ENCODE peak calls at places on chromosomes 11 and 22, in five cellular contexts. C is fibroblast of lung, N is retinal pigment epithelial cell, K is WTC11, V is lower leg skin. A is an unnamed sample.

GRCh38 chr11:67120881-67121710 is 2.0 kb downstream of the KDM2A start:
- DNase-seq in C (peak; percentile 36), N (no peak), K (no peak), V (peak; percentile 38), A (no peak)

GRCh38 chr22:33493476-33494205 is 426.6 kb downstream of the LARGE1 start:
- DNase-seq in C (no peak), N (no peak), K (no peak), V (no peak), A (no peak)

GRCh38 chr22:44224166-44224565 is 43.4 kb downstream of the PARVG start:
- DNase-seq in C (peak; percentile 22), N (no peak), K (no peak), V (peak; percentile 13), A (no peak)

GRCh38 chr11:105298174-105298573 is 158.6 kb upstream of the CARD18 start:
- DNase-seq in C (no peak), N (no peak), K (no peak), V (no peak), A (peak; percentile 11)

GRCh38 chr11:15128621-15129020 is 13.9 kb downstream of the INSC start:
- DNase-seq in C (no peak), N (no peak), K (no peak), V (no peak), A (no peak)

GRCh38 chr22:35380013-35380412 is 883 bp upstream of the HMOX1 start:
- DNase-seq in C (no peak), N (no peak), K (no peak), V (no peak), A (no peak)

GRCh38 chr11:36002196-36002595 is 58.3 kb downstream of the LDLRAD3 start:
- DNase-seq in C (no peak), N (no peak), K (no peak), V (no peak), A (no peak)

GRCh38 chr22:20141186-20142077 is 9.4 kb downstream of the CCDC188 start:
- DNase-seq in C (peak; percentile 88), N (peak; percentile 43), K (no peak), V (no peak), A (no peak)

GRCh38 chr11:60515144-60515855 is at the start of gene MS4A13:
- DNase-seq in C (no peak), N (no peak), K (no peak), V (no peak), A (no peak)

GRCh38 chr11:128375941-128376340 is 211.4 kb downstream of the ETS1 start:
- DNase-seq in C (no peak), N (no peak), K (no peak), V (no peak), A (no peak)

GRCh38 chr11:117818036-117818858 is 6.3 kb downstream of the FXYD2 start:
- DNase-seq in C (peak; percentile 43), N (no peak), K (no peak), V (no peak), A (no peak)
- TF ChIP-seq CTCF in C (no peak), N (no peak), K (peak; percentile 14), V (no peak), A (no peak)

DNA sequence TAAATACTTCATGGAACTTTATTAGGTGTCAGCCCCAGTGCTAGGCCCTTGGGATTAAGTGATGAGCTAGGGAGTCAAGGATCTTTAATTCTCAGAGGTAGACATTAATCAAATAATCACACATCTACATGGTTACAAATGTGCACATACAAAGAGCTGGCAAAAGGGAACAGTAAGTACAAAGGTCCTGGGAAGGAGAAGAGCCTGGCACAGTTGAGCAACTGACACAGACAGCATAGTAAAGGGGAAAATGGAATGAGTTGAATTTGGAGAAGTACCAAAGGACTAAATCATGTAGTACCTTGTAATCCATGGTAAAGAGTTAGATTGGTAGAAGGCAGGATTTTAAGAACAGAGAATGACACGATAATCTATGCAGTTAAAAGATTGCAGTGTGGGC is 116.3 kb downstream of the APIP start:
- DNase-seq in C (no peak), N (no peak), K (no peak), V (no peak), A (no peak)
- TF ChIP-seq CTCF in C (no peak), N (no peak), K (no peak), V (no peak), A (no peak)

GRCh38 chr11:62169448-62169847 is 20.6 kb upstream of the SCGB1D1 start:
- DNase-seq in C (no peak), N (no peak), K (no peak), V (no peak), A (no peak)

GRCh38 chr11:62176766-62177165 is 13.2 kb upstream of the SCGB1D1 start:
- DNase-seq in C (no peak), N (no peak), K (no peak), V (no peak), A (no peak)

GRCh38 chr11:62169935-62170334 is 20.1 kb upstream of the SCGB1D1 start:
- DNase-seq in C (no peak), N (no peak), K (no peak), V (no peak), A (no peak)

GRCh38 chr11:62166371-62166770 is 23.6 kb upstream of the SCGB1D1 start:
- DNase-seq in C (no peak), N (no peak), K (no peak), V (no peak), A (no peak)

DNA sequence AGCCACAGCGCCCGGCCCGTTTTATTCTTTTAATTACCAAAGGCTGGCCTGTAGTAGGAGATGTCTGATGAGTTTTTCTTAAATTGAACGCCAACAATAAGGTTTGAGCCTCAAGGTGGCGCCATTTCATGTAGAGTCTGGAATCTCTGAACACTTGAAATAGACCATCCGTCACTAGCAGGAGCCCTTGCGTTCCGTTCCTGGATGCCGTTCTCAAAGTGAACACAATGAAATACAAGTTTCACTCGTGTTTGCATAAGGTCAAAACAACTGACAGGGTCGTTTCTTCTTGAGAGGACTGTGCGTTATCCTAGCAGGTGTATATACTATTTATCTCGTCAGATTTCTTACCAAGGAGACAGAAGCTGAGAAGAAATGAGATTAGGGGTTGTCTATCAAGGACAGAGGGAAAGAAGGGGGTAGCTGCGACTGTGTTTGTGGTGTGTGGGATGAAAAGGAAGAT is 18.7 kb upstream of the SCGB1D1 start:
- DNase-seq in C (peak; percentile 56), N (peak; percentile 45), K (peak; percentile 86), V (peak; percentile 89), A (peak; percentile 90)
- TF ChIP-seq CTCF in C (peak; percentile 72), N (peak; percentile 73), K (peak; percentile 57), V (no peak), A (peak; percentile 76)

GRCh38 chr11:108002476-108002875 is 6.2 kb upstream of the CUL5 start:
- DNase-seq in C (no peak), N (no peak), K (no peak), V (no peak), A (no peak)
- TF ChIP-seq CTCF in C (no peak), N (no peak), K (no peak), V (no peak), A (no peak)

GRCh38 chr22:42992886-42993479 is 22.0 kb downstream of the PACSIN2 start:
- DNase-seq in C (no peak), N (no peak), K (no peak), V (no peak), A (no peak)

GRCh38 chr22:42991010-42991651 is 23.8 kb downstream of the PACSIN2 start:
- DNase-seq in C (peak; percentile 93), N (peak; percentile 65), K (no peak), V (no peak), A (no peak)

GRCh38 chr22:42993651-42994275 is 21.2 kb downstream of the PACSIN2 start:
- DNase-seq in C (peak; percentile 72), N (no peak), K (no peak), V (no peak), A (no peak)

GRCh38 chr22:42992092-42992491 is 22.9 kb downstream of the PACSIN2 start:
- DNase-seq in C (no peak), N (no peak), K (no peak), V (no peak), A (no peak)

GRCh38 chr22:42990131-42990838 is 24.7 kb downstream of the PACSIN2 start:
- DNase-seq in C (peak; percentile 91), N (peak; percentile 54), K (no peak), V (peak; percentile 56), A (peak; percentile 24)
- TF ChIP-seq CTCF in C (peak; percentile 57), N (peak; percentile 57), K (no peak), V (no peak), A (peak; percentile 28)

DNA sequence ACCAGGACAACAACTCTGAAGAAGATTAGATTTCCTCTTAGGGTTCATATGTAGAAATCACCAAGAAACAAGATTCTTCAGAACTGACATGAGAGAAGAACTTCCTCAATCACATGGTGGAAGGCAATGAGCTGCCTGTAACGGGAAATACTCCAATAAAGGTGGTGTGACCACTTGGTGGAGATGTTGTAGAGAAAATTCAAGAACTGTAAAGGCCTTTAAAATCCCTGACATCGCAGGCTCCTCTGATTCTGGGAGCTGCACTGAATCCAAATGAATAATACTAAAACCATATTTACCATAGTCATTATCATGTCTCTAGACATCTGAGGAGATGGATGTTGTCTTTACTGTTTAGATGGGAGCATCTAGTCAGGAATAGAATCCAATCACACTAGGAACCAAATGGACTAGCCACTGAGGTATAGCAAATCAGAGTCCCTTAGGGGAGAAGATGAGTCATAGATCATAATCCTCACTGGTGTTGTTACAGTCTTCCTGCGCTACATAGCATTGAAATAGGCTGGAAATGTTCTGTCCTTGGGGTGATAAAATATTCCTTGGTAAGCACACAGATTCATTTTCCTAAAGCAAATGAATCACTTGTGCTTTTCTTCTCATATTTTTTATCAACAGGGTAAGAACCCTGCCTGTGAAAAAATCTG is 321.6 kb upstream of the TENM4 start:
- DNase-seq in C (no peak), N (peak; percentile 25), K (no peak), V (no peak), A (no peak)
- TF ChIP-seq CTCF in C (peak; percentile 3), N (no peak), K (no peak), V (no peak), A (no peak)

DNA sequence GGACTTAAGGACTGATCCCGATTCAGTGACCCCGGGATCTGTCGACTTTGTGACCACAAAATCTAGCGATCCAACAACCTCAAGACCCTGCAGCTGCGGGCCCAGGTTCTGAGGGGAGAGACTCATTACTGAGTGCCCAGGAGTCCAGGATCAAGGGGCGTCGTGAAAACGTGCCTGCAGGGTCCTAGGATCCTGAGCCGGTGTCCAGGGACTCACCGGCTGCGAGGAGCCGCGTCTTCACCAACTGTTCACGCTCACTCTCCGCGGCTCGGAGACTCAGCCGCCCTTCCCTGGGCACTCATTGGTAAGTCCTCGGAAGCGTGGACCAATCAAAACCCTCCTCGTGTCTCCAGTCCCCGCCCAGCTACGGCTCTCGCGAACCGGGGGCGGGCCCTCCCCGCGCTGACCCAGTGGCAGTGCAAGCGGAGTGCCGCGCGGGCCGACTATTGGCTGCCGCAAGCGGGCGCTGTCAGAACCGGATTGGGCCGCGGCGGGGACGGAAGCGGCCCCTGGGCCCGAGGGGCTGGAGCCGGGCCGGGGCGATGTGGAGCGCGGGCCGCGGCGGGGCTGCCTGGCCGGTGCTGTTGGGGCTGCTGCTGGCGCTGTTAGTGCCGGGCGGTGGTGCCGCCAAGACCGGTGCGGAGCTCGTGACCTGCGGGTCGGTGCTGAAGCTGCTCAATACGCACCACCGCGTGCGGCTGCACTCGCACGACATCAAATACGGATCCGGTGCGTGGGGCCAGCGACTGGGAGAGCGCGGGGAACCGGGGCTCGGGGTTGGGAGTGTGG is at the start of gene SDF2L1:
- DNase-seq in C (peak; percentile 99), N (peak; percentile 96), K (peak; percentile 99), V (peak; percentile 98), A (peak; percentile 98)
- TF ChIP-seq CTCF in C (no peak), N (no peak), K (no peak), V (no peak), A (no peak)